ENCODE peak calls at places on chromosome 13, in four cellular contexts. E, K, H and M are unnamed samples.

GRCh38 chr13:113022391-113023216 is 53.6 kb downstream of the MCF2L start:
- DNase-seq in E (peak; percentile 5), H (peak; percentile 94), K (peak; percentile 95), M (no peak)

GRCh38 chr13:62357887-62358645 is 942.4 kb upstream of the PCDH20 start:
- DNase-seq in E (peak; percentile 56), H (peak; percentile 88), K (peak; percentile 77), M (no peak)

GRCh38 chr13:108496364-108497215 is 132.8 kb upstream of the MYO16 start:
- DNase-seq in E (peak; percentile 3), H (peak; percentile 47), K (peak; percentile 26), M (no peak)

GRCh38 chr13:74929436-74929835 is 552.5 kb downstream of the TBC1D4 start:
- DNase-seq in H (no peak), K (no peak), E (no peak), M (no peak)

GRCh38 chr13:71813187-71813586 is 53.8 kb downstream of the DACH1 start:
- DNase-seq in K (no peak), H (no peak), E (no peak), M (no peak)

GRCh38 chr13:31050486-31051400 is 111.0 kb downstream of the HSPH1 start:
- DNase-seq in E (peak; percentile 37), K (no peak), H (peak; percentile 20), M (no peak)

GRCh38 chr13:53783466-53783865 is 754.9 kb downstream of the OLFM4 start:
- DNase-seq in E (no peak), K (no peak), H (no peak), M (no peak)

GRCh38 chr13:51303063-51303552 is 36.4 kb upstream of the SERPINE3 start:
- DNase-seq in E (no peak), K (peak; percentile 48), H (peak; percentile 91), M (no peak)

GRCh38 chr13:27353166-27353583 is 71.2 kb upstream of the GTF3A start:
- DNase-seq in E (peak; percentile 37), H (no peak), K (no peak), M (no peak)

GRCh38 chr13:111115051-111115840 is at the start of gene ARHGEF7:
- DNase-seq in E (no peak), H (peak; percentile 79), K (peak; percentile 43), M (no peak)

GRCh38 chr13:61286148-61286745 is 129.4 kb downstream of the PCDH20 start:
- DNase-seq in K (peak; percentile 2), H (peak; percentile 53), E (no peak), M (no peak)

GRCh38 chr13:105804561-105805190 is 730.8 kb downstream of the EFNB2 start:
- DNase-seq in E (peak; percentile 61), H (no peak), K (no peak), M (no peak)

GRCh38 chr13:47546265-47546962 is 454.7 kb downstream of the SUCLA2 start:
- DNase-seq in E (no peak), H (no peak), K (no peak), M (no peak)

GRCh38 chr13:112795277-112795676 is 105.4 kb downstream of the ATP11A start:
- DNase-seq in H (no peak), K (no peak), E (no peak), M (no peak)

GRCh38 chr13:33257786-33258185 is 27.8 kb downstream of the STARD13 start:
- DNase-seq in K (no peak), H (no peak), E (no peak), M (no peak)

GRCh38 chr13:106484084-106484754 is 51.2 kb downstream of the EFNB2 start:
- DNase-seq in K (no peak), E (no peak), H (no peak), M (no peak)

GRCh38 chr13:108044929-108045328 is 170.4 kb downstream of the LIG4 start:
- DNase-seq in K (no peak), H (peak; percentile 11), E (no peak), M (no peak)

GRCh38 chr13:19158526-19158925 is 23.1 kb downstream of the TUBA3C start:
- DNase-seq in E (no peak), H (no peak), K (no peak), M (peak; percentile 54)

GRCh38 chr13:21077360-21078353 is 16.3 kb upstream of the LATS2 start:
- DNase-seq in H (no peak), E (no peak), K (no peak), M (no peak)

GRCh38 chr13:21078501-21078900 is 17.1 kb upstream of the LATS2 start:
- DNase-seq in H (no peak), E (no peak), K (no peak), M (no peak)

GRCh38 chr13:21081926-21082325 is 20.5 kb upstream of the LATS2 start:
- DNase-seq in K (no peak), H (no peak), E (no peak), M (no peak)

GRCh38 chr13:21079206-21079605 is 17.8 kb upstream of the LATS2 start:
- DNase-seq in E (no peak), K (no peak), H (no peak), M (no peak)

GRCh38 chr13:21079761-21080730 is 18.7 kb upstream of the LATS2 start:
- DNase-seq in H (no peak), E (peak; percentile 84), K (no peak), M (no peak)
- H3K4me3 ChIP-seq in H (no peak overlapping the region), E (no peak overlapping the region), K (no peak overlapping the region), M (peak overlapping the region; percentile 19)

GRCh38 chr13:94110011-94110410 is 369.5 kb downstream of the DCT start:
- DNase-seq in H (no peak), E (no peak), K (no peak), M (no peak)
- H3K27ac ChIP-seq in H (no peak overlapping the region), E (no peak overlapping the region), K (no peak overlapping the region), M (no peak overlapping the region)

GRCh38 chr13:99297330-99297729 is 9.9 kb downstream of the GPR183 start:
- DNase-seq in E (no peak), H (no peak), K (no peak), M (no peak)

GRCh38 chr13:99294198-99294597 is 13.0 kb downstream of the GPR183 start:
- DNase-seq in E (no peak), K (no peak), H (no peak), M (no peak)

GRCh38 chr13:99296270-99296865 is 10.8 kb downstream of the GPR183 start:
- DNase-seq in K (no peak), E (peak; percentile 15), H (no peak), M (no peak)

GRCh38 chr13:99298056-99298455 is 9.1 kb downstream of the GPR183 start:
- DNase-seq in K (no peak), E (no peak), H (no peak), M (no peak)

DNA sequence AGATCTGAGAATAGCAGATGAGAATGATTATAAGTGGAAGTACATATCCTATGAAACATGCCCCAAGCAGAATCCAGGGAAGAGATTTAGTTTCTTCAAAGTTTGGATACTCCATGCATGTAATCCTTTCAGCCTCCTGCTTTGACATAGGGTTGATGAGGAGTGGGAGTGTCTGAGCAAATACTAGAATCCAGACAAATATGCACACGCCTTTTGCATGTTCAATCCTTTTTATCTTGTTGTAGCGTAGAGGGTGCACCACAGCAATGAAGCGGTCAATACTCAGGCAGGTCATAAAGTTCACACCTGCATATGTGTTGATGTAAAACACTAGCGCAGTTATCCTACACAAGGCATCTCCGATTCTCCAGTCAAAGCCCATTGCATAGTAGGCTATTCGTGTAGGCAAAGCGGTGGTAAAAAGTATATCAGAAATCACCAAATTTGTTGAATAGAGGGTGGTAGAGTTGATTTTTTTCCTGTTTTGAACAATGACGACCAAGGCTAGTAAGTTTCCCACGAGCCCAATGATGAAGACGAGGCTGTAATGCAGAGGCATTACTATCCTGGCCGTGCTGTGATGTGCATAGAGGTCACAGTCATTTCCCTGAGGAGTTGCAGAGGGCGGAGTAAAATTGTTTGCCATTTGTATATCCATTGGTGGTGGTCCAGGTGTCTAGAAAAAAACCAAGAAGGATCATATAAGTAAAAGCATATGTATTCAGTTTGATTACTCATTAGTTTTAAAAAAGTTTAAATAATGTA is 11.5 kb downstream of the GPR183 start:
- DNase-seq in E (no peak), H (no peak), K (no peak), M (no peak)
- H3K4me1 ChIP-seq in E (no peaks in the 10 kb centered on the region), H (no peaks in the 10 kb centered on the region), K (no peaks in the 10 kb centered on the region), M (no peaks in the 10 kb centered on the region)

DNA sequence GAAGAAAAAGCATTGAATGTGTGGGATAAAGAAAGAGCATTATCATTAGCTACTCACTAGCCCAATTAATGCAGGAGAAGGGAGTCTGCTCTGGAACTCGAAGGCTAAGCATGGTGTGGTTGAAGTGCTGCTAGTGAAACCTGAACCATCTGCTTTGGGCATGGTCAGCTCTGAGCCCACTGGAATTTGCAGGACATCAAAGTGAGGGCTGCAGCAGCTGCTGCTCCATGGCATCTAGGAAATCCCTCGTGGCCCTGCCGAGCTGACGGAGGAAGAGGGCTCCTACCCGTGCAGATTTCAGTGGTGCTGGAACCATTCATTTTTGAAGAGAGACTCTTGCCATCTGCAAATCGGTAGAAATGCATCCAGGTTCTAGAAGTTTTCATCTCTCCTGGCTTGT is 320.4 kb downstream of the ATP8A2 start:
- DNase-seq in H (peak; percentile 45), K (peak; percentile 11), E (no peak), M (no peak)
- H3K4me3 ChIP-seq in H (no peak overlapping the region), K (no peak overlapping the region), E (no peak overlapping the region), M (no peak overlapping the region)

DNA sequence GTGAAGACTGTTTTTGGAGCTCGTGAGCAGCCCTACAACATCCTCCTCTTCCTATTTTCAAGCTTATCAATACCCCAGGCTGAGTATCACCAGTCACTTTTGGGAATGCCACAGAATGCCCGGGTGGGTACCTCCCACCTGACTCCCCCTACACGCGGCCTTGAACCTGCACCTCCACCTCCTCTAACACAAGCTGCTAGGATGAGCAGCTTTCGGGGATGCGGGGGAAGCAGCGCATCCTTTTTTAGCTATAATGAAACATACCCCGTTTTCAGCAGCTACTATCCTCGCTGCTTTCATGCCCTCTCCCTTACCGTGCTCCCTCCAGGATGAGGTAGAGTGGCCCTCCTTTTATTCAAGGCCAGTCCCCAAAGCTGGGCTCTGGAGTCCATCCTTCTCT is 55.4 kb downstream of the STK24 start:
- DNase-seq in E (no peak), K (no peak), H (no peak), M (no peak)
- H3K27ac ChIP-seq in E (no peak overlapping the region), K (no peak overlapping the region), H (no peak overlapping the region), M (no peak overlapping the region)

GRCh38 chr13:98557934-98558630 is 18.8 kb downstream of the STK24 start:
- DNase-seq in K (no peak), E (no peak), H (no peak), M (no peak)
- H3K4me1 ChIP-seq in K (peaks cover 4% of the 10 kb centered on the region), E (peaks cover 15% of the 10 kb centered on the region), H (peaks cover 12% of the 10 kb centered on the region), M (peaks cover 75% of the 10 kb centered on the region)

DNA sequence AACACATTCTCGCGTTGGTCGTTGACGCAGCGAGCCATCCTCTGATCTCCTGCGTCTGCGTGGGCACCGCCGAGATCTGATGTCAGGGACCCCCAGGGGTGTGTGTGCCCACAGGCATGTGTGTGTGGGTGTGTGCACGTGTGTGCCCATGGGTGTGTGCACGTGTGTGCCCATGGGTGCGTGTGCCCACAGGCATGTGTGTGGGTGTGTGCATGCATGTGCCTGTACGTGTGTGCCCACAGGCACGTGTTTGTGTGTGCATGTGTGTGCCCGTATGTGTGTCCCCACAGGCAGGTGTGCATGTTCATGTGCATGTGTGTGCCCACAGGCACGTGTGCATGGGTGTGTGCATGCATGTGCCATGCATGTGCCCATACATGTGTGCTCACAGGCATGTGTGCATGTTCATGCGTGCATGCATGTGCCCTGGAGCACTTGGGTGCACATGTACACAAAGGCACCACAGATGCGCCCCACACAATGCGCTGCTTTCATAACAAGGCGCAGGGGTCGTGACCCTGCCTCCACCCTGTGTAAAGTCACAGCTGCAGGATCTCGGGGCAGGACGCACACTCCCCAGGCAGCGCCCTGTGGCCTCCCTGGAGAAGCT is 77.5 kb downstream of the RASA3 start:
- DNase-seq in E (no peak), K (no peak), H (no peak), M (no peak)
- H3K4me3 ChIP-seq in E (no peak overlapping the region), K (peak overlapping the region; percentile 69), H (no peak overlapping the region), M (no peak overlapping the region)

GRCh38 chr13:36370108-36370429 is 23.9 kb upstream of the SPART start:
- DNase-seq in K (no peak), H (no peak), E (no peak), M (no peak)
- H3K27ac ChIP-seq in K (no peak overlapping the region), H (no peak overlapping the region), E (no peak overlapping the region), M (no peak overlapping the region)

GRCh38 chr13:102928971-102929370 is 83.1 kb downstream of the ERCC5 start:
- DNase-seq in E (no peak), K (no peak), H (no peak), M (no peak)
- H3K4me1 ChIP-seq in E (no peaks in the 10 kb centered on the region), K (peaks cover 2% of the 10 kb centered on the region), H (no peaks in the 10 kb centered on the region), M (no peaks in the 10 kb centered on the region)